ENCODE peak calls at places on chromosomes 6 and 20, in ten cellular contexts. K, D, Z, E, Q, B, T, X, W and M are unnamed samples.

GRCh38 chr20:62142252-62143117 is 709 bp downstream of the PSMA7 start:
- DNase-seq in Z (no peak), K (no peak), B (no peak), W (no peak), T (peak; percentile 35), Q (no peak), D (no peak), X (no peak), E (no peak), M (no peak)

GRCh38 chr20:45704969-45705637 is at the start of gene WFDC10B:
- DNase-seq in Q (no peak), T (no peak), X (no peak), W (no peak), E (no peak), D (peak; percentile 53), B (no peak), K (no peak), Z (no peak), M (no peak)

GRCh38 chr6:82365011-82365751 is 1.6 kb downstream of the TPBG start:
- DNase-seq in X (no peak), W (peak; percentile 24), D (peak; percentile 70), B (peak; percentile 75), Z (peak; percentile 44), Q (no peak), E (no peak), T (peak; percentile 55), K (no peak), M (no peak)

GRCh38 chr6:29653452-29654038 is 3.3 kb upstream of the MOG start:
- DNase-seq in E (peak; percentile 51), B (no peak), X (peak; percentile 27), D (peak; percentile 86), Z (peak; percentile 85), K (peak; percentile 18), Q (peak; percentile 58), T (peak; percentile 36), W (peak; percentile 74), M (peak; percentile 38)

GRCh38 chr20:21323640-21324039 is 20.5 kb downstream of the XRN2 start:
- DNase-seq in B (no peak), W (peak; percentile 27), Z (peak; percentile 84), E (no peak), K (no peak), T (no peak), D (no peak), Q (no peak), X (no peak), M (no peak)

GRCh38 chr6:165439928-165440554 is 130.6 kb upstream of the C6orf118 start:
- DNase-seq in K (no peak), B (no peak), X (no peak), W (peak; percentile 34), T (no peak), E (no peak), Z (peak; percentile 89), Q (no peak), D (peak; percentile 25), M (peak; percentile 7)

GRCh38 chr6:107611060-107611824 is 121.3 kb downstream of the SOBP start:
- DNase-seq in T (no peak), B (no peak), Z (peak; percentile 13), K (no peak), Q (no peak), X (no peak), W (no peak), E (no peak), D (no peak), M (no peak)

GRCh38 chr6:28258877-28259777 is at the start of gene NKAPL:
- DNase-seq in W (no peak), D (no peak), Z (peak; percentile 86), E (peak; percentile 50), K (peak; percentile 65), T (no peak), Q (peak; percentile 25), B (no peak), X (no peak), M (no peak)

GRCh38 chr6:27795697-27796494 is 116.3 kb downstream of the OR2B2 start:
- DNase-seq in T (peak; percentile 78), K (peak; percentile 31), E (peak; percentile 64), W (peak; percentile 90), Q (peak; percentile 75), B (no peak), Z (peak; percentile 93), D (peak; percentile 63), X (no peak), M (peak; percentile 77)

GRCh38 chr6:47478233-47479155 is 905 bp downstream of the CD2AP start:
- DNase-seq in W (no peak), K (no peak), B (no peak), Z (peak; percentile 38), T (peak; percentile 49), X (no peak), D (peak; percentile 47), Q (peak; percentile 12), E (no peak), M (no peak)

GRCh38 chr6:105359419-105360366 is 43.2 kb downstream of the PREP start:
- DNase-seq in K (no peak), E (no peak), X (no peak), D (no peak), Q (no peak), W (no peak), T (no peak), Z (peak; percentile 87), B (no peak), M (peak; percentile 77)

GRCh38 chr6:121305957-121306607 is 28.2 kb downstream of the TBC1D32 start:
- DNase-seq in K (no peak), W (peak; percentile 35), B (no peak), Q (no peak), D (peak; percentile 9), X (no peak), Z (peak; percentile 60), T (no peak), E (no peak), M (no peak)

GRCh38 chr6:30578051-30578450 is 6.8 kb downstream of the ABCF1 start:
- DNase-seq in B (no peak), E (no peak), W (no peak), T (no peak), K (no peak), D (no peak), Q (no peak), Z (no peak), X (no peak), M (no peak)

GRCh38 chr6:16712931-16713484 is 48.3 kb downstream of the ATXN1 start:
- DNase-seq in Q (no peak), B (no peak), T (no peak), K (peak; percentile 36), E (no peak), W (peak; percentile 91), D (no peak), X (no peak), Z (peak; percentile 94), M (peak; percentile 89)

GRCh38 chr6:15023448-15023847 is 222.4 kb upstream of the JARID2 start:
- DNase-seq in Z (no peak), E (no peak), Q (no peak), K (peak; percentile 36), W (no peak), D (no peak), T (no peak), B (no peak), X (no peak), M (no peak)

GRCh38 chr20:49690899-49691620 is 22.6 kb downstream of the B4GALT5 start:
- DNase-seq in D (no peak), B (no peak), Z (peak; percentile 73), E (no peak), W (peak; percentile 73), X (no peak), Q (no peak), T (no peak), K (no peak), M (no peak)

GRCh38 chr6:167652701-167653095 is 174.0 kb upstream of the AFDN start:
- DNase-seq in Q (no peak), B (no peak), T (peak; percentile 87), X (no peak), Z (no peak), D (no peak), K (no peak), E (no peak), W (no peak), M (no peak)

GRCh38 chr6:111804627-111805235 is 68.5 kb downstream of the FYN start:
- DNase-seq in T (no peak), Z (peak; percentile 87), B (no peak), K (peak; percentile 80), X (peak; percentile 50), D (peak; percentile 30), W (no peak), Q (peak; percentile 72), E (peak; percentile 62), M (peak; percentile 75)

GRCh38 chr20:50794181-50794845 is 548 bp upstream of the BCAS4 start:
- DNase-seq in E (no peak), X (no peak), D (no peak), Z (no peak), Q (no peak), B (no peak), T (no peak), K (no peak), W (no peak), M (no peak)

GRCh38 chr6:31493875-31494694 is 3.9 kb upstream of the MICB start:
- DNase-seq in Q (peak; percentile 58), Z (peak; percentile 78), D (peak; percentile 60), B (peak; percentile 84), W (peak; percentile 66), X (peak; percentile 73), E (peak; percentile 76), T (peak; percentile 78), K (peak; percentile 62), M (no peak)

GRCh38 chr6:69933239-69933638 is 66.9 kb downstream of the COL19A1 start:
- DNase-seq in X (no peak), E (no peak), Q (no peak), Z (peak; percentile 9), W (no peak), T (no peak), D (no peak), K (no peak), B (no peak), M (no peak)